ENCODE peak calls at places on chromosomes 13 and 19, in seven cellular contexts. U is bronchial epithelial cell, J is fibroblast of lung, O is left ventricle myocardium inferior, Z is thoracic aorta, B is astrocyte of the spinal cord, V is HFF-Myc. T is an unnamed sample.

GRCh38 chr19:40257096-40257517 is 28.0 kb downstream of the AKT2 start:
- DNase-seq in U (no peak), J (no peak), O (peak; percentile 58), Z (no peak), B (no peak), V (no peak), T (no peak)

GRCh38 chr13:47168086-47168485 is 271.2 kb upstream of the HTR2A start:
- DNase-seq in U (peak; percentile 83), J (peak; percentile 67), O (no peak), Z (no peak), B (peak; percentile 81), V (no peak), T (peak; percentile 80)

GRCh38 chr13:99828114-99828513 is 143.5 kb downstream of the ZIC5 start:
- DNase-seq in U (no peak), J (no peak), O (no peak), Z (no peak), B (no peak), V (no peak), T (no peak)

GRCh38 chr13:49635599-49636433 is 7.5 kb downstream of the ARL11 start:
- DNase-seq in U (peak; percentile 53), J (peak; percentile 69), O (no peak), Z (no peak), B (peak; percentile 48), V (no peak), T (peak; percentile 61)

GRCh38 chr13:35512271-35512920 is 35.9 kb upstream of the MAB21L1 start:
- DNase-seq in U (peak; percentile 90), J (peak; percentile 99), O (no peak), Z (no peak), B (peak; percentile 97), V (peak; percentile 66), T (peak; percentile 47)

GRCh38 chr19:49459388-49459787 is 6.4 kb downstream of the ALDH16A1 start:
- DNase-seq in U (no peak), J (no peak), O (no peak), Z (no peak), B (no peak), V (no peak), T (no peak)

GRCh38 chr19:42178791-42179500 is 38.5 kb downstream of the DEDD2 start:
- DNase-seq in U (no peak), J (no peak), O (no peak), Z (no peak), B (no peak), V (no peak), T (no peak)

GRCh38 chr19:41904118-41904870 is 21.3 kb downstream of the ARHGEF1 start:
- DNase-seq in U (peak; percentile 63), J (no peak), O (no peak), Z (no peak), B (no peak), V (no peak), T (no peak)

GRCh38 chr13:108785844-108786243 is 156.4 kb downstream of the MYO16 start:
- DNase-seq in U (no peak), J (no peak), O (no peak), Z (no peak), B (no peak), V (no peak), T (no peak)

GRCh38 chr19:4585556-4585955 is 26.1 kb upstream of the SEMA6B start:
- DNase-seq in U (no peak), J (no peak), O (no peak), Z (no peak), B (no peak), V (no peak), T (no peak)

GRCh38 chr13:36362251-36362650 is 16.1 kb upstream of the SPART start:
- DNase-seq in U (peak; percentile 95), J (peak; percentile 92), O (no peak), Z (no peak), B (peak; percentile 79), V (peak; percentile 37), T (peak; percentile 61)

GRCh38 chr13:106475852-106476251 is 59.6 kb downstream of the EFNB2 start:
- DNase-seq in U (peak; percentile 62), J (peak; percentile 23), O (no peak), Z (no peak), B (no peak), V (no peak), T (no peak)

GRCh38 chr13:80059789-80060188 is 281.1 kb downstream of the SPRY2 start:
- DNase-seq in U (no peak), J (no peak), O (no peak), Z (no peak), B (no peak), V (no peak), T (no peak)

GRCh38 chr13:21997726-21998125 is 326.9 kb downstream of the FGF9 start:
- DNase-seq in U (no peak), J (no peak), O (no peak), Z (no peak), B (no peak), V (no peak), T (no peak)

GRCh38 chr19:55075366-55075998 is at the start of gene EPS8L1:
- DNase-seq in U (peak; percentile 60), J (no peak), O (no peak), Z (no peak), B (no peak), V (no peak), T (no peak)

GRCh38 chr13:30037306-30037705 is 186.9 kb upstream of the UBL3 start:
- DNase-seq in U (no peak), J (peak; percentile 23), O (no peak), Z (no peak), B (peak; percentile 42), V (no peak), T (no peak)

GRCh38 chr13:33207616-33207964 is 78.0 kb downstream of the STARD13 start:
- DNase-seq in U (peak; percentile 96), J (peak; percentile 79), O (no peak), Z (no peak), B (peak; percentile 80), V (peak; percentile 96), T (peak; percentile 98)

GRCh38 chr13:52862358-52863206 is 14.1 kb upstream of the PCDH8 start:
- DNase-seq in U (peak; percentile 25), J (no peak), O (no peak), Z (no peak), B (no peak), V (no peak), T (no peak)

GRCh38 chr13:94546071-94546839 is 49.7 kb downstream of the TGDS start:
- DNase-seq in U (no peak), J (no peak), O (no peak), Z (no peak), B (no peak), V (no peak), T (no peak)

GRCh38 chr13:94552095-94552494 is 43.9 kb downstream of the TGDS start:
- DNase-seq in U (no peak), J (no peak), O (no peak), Z (no peak), B (no peak), V (no peak), T (no peak)

GRCh38 chr13:94550030-94550738 is 45.8 kb downstream of the TGDS start:
- DNase-seq in U (peak; percentile 61), J (peak; percentile 64), O (no peak), Z (no peak), B (no peak), V (peak; percentile 6), T (peak; percentile 34)

GRCh38 chr13:94549241-94550029 is 46.5 kb downstream of the TGDS start:
- DNase-seq in U (peak; percentile 90), J (peak; percentile 94), O (peak; percentile 91), Z (peak; percentile 67), B (peak; percentile 96), V (peak; percentile 91), T (peak; percentile 96)

GRCh38 chr13:94548382-94549240 is 47.3 kb downstream of the TGDS start:
- DNase-seq in U (peak; percentile 21), J (peak; percentile 48), O (peak; percentile 43), Z (peak; percentile 5), B (peak; percentile 47), V (no peak), T (peak; percentile 52)
- TF ChIP-seq CTCF in U (no peak), J (no peak), O (no peak), Z (peak; percentile 11), B (no peak), V (no peak), T (peak; percentile 21)

DNA sequence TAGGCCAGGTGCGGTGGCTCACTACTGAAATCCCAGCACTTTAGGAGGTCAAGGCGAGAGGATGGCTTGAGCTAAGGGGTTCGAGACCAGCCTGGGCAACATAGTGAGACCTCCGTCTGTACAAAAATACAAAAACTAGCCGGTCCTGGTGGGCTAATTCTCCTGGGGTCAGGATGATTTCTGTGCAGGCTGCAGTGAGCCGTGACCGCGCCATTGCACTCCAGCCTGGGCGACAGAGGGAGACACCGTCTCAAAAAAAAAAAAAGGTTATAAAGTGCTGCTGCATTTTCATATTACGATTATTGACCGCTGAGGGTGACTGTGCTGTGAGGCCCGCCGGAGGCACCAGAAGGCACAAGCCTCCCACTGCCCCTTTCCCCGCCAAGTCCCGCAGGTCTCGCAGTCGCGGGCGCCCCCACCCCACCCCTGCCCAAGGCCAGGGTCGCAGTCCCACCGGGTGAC is 477 bp upstream of the PLEKHF1 start:
- DNase-seq in U (no peak), J (no peak), O (no peak), Z (no peak), B (no peak), V (no peak), T (no peak)
- H3K4me3 ChIP-seq in U (peak overlapping the region; percentile 62), J (peak overlapping the region; percentile 95), O (peak overlapping the region; percentile 98), Z (peak overlapping the region; percentile 94), B (peak overlapping the region; percentile 25), V (peak overlapping the region; percentile 63), T (peak overlapping the region; percentile 56)

DNA sequence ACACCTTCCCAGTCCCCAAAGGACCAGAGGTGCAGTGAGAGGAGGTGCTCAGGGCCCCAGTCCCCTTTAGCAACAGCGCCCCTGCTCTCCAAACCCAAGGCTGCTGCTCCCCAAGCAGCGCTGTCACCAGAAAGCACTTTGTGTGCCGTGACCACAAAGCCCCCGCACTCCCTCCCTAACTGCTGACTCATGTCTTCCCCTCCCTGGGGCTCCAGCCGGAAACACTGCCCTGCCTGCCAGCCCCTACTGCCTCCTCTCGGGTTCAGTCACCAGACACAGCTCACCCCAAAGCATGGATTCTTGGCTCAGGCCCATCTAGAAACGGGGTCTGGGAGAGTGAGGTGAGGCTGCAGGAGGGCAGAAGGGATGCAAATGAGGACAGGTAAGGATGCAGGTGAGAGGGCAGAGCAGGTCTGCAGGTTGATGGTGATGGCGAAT is 4.9 kb upstream of the TNFSF14 start:
- DNase-seq in U (peak; percentile 57), J (peak; percentile 76), O (peak; percentile 50), Z (no peak), B (peak; percentile 43), V (peak; percentile 46), T (peak; percentile 17)
- TF ChIP-seq CTCF in U (no peak), J (no peak), O (no peak), Z (no peak), B (no peak), V (peak; percentile 9), T (no peak)

GRCh38 chr19:46134527-46134926 is 10.0 kb upstream of the IGFL3 start:
- DNase-seq in U (peak; percentile 61), J (peak; percentile 61), O (no peak), Z (no peak), B (peak; percentile 15), V (no peak), T (peak; percentile 17)

GRCh38 chr19:46133777-46134231 is 9.3 kb upstream of the IGFL3 start:
- DNase-seq in U (no peak), J (peak; percentile 71), O (no peak), Z (no peak), B (peak; percentile 22), V (no peak), T (no peak)

GRCh38 chr19:46133101-46133627 is 8.7 kb upstream of the IGFL3 start:
- DNase-seq in U (peak; percentile 97), J (peak; percentile 100), O (no peak), Z (no peak), B (peak; percentile 97), V (peak; percentile 99), T (peak; percentile 72)

GRCh38 chr19:46131485-46132143 is 7.1 kb upstream of the IGFL3 start:
- DNase-seq in U (no peak), J (peak; percentile 53), O (no peak), Z (no peak), B (peak; percentile 37), V (no peak), T (peak; percentile 31)

GRCh38 chr19:46132508-46133100 is 8.1 kb upstream of the IGFL3 start:
- DNase-seq in U (no peak), J (no peak), O (no peak), Z (no peak), B (no peak), V (no peak), T (no peak)
- H3K4me3 ChIP-seq in U (no peak overlapping the region), J (peak overlapping the region; percentile 50), O (no peak overlapping the region), Z (peak overlapping the region; percentile 26), B (peak overlapping the region; percentile 41), V (peak overlapping the region; percentile 54), T (no peak overlapping the region)